ENCODE peak calls at places on chromosomes 12 and 14, in four cellular contexts. W is effector memory CD4-positive, alpha-beta T cell; O is body of pancreas; H is ascending aorta. P is an unnamed sample. For H3K9me3, the result is how much of the 10 kb centered on the place peaks cover.

GRCh38 chr12:97276621-97277020 is 186.0 kb upstream of the RMST start:
- DNase-seq in H (no peak), W (no peak), O (no peak), P (no peak)

GRCh38 chr14:22220427-22220826 is 368.6 kb downstream of the DAD1 start:
- DNase-seq in W (no peak), O (no peak), H (no peak), P (no peak)

GRCh38 chr12:108822458-108823205 is 34.8 kb downstream of the SSH1 start:
- DNase-seq in W (no peak), H (no peak), O (no peak), P (no peak)

GRCh38 chr12:47032644-47033043 is 46.8 kb upstream of the PCED1B start:
- DNase-seq in H (no peak), W (no peak), O (peak), P (no peak)

GRCh38 chr12:57845478-57846284 is 848 bp downstream of the CTDSP2 start:
- DNase-seq in O (peak), H (peak), W (peak), P (peak)

GRCh38 chr12:11758838-11759509 is 109.5 kb downstream of the ETV6 start:
- DNase-seq in H (peak), W (no peak), O (peak), P (no peak)

GRCh38 chr14:30756594-30756993 is 117.8 kb upstream of the COCH start:
- DNase-seq in W (no peak), O (no peak), H (no peak), P (no peak)

GRCh38 chr12:95057431-95057830 is 16.0 kb downstream of the NR2C1 start:
- DNase-seq in O (no peak), H (no peak), W (no peak), P (no peak)

GRCh38 chr12:110741795-110742717 is 635 bp downstream of the PPP1CC start:
- DNase-seq in W (no peak), O (no peak), H (peak), P (no peak)

GRCh38 chr14:84036863-84037262 is 1493.1 kb upstream of the FLRT2 start:
- DNase-seq in W (no peak), H (no peak), O (no peak), P (no peak)

GRCh38 chr14:50943943-50944646 is at the start of gene PYGL:
- DNase-seq in W (no peak), O (peak), H (peak), P (peak)

GRCh38 chr14:60189923-60190840 is 25.0 kb upstream of the DHRS7 start:
- DNase-seq in H (no peak), W (no peak), O (no peak), P (no peak)

GRCh38 chr14:77579065-77579464 is 37.4 kb downstream of the SPTLC2 start:
- DNase-seq in W (no peak), O (no peak), H (no peak), P (no peak)

GRCh38 chr12:68497702-68498101 is 113.0 kb upstream of the RAP1B start:
- DNase-seq in O (no peak), W (no peak), H (peak), P (no peak)

GRCh38 chr12:114744285-114744684 is 60.3 kb upstream of the TBX3 start:
- DNase-seq in W (no peak), H (no peak), O (no peak), P (no peak)

GRCh38 chr12:88585054-88585453 is 4.8 kb upstream of the KITLG start:
- DNase-seq in O (no peak), H (no peak), W (no peak), P (no peak)

GRCh38 chr14:25680934-25681333 is 631.0 kb upstream of the STXBP6 start:
- DNase-seq in W (no peak), O (no peak), H (no peak), P (no peak)

GRCh38 chr12:53115891-53116675 is 12.8 kb downstream of the SOAT2 start:
- DNase-seq in O (no peak), H (peak), W (no peak), P (no peak)

GRCh38 chr12:53063708-53064612 is 14.1 kb downstream of the TNS2 start:
- DNase-seq in H (peak), W (no peak), O (peak), P (peak)

GRCh38 chr14:23571701-23572523 is 4.3 kb upstream of the AP1G2 start:
- DNase-seq in H (no peak), O (no peak), W (no peak), P (no peak)

DNA sequence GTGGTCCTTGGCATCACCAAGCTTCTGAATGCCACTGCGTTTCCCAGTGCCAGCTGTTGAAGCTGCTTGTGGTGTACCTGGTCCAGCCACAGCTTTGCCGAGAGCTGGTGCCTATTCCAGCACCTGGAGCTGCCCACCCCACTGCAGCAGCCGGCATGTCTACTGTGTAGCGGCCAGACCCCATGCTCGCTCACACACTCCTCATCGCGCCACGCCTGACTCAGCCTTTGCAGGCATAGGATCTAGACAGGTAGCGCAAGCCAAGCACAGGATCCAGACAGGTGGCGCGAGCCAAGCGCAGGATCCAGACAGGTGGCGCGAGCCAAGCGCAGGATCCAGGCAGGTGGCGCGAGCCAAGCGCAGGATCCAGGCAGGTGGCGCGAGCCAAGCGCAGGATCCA is 11.6 kb upstream of the ZNF605 start:
- DNase-seq in W (no peak), H (no peak), O (no peak), P (no peak)
- H3K9me3 ChIP-seq in W (under half), H (under half), O (under half), P (under half)

GRCh38 chr14:45786266-45786665 is 533.3 kb upstream of the MIS18BP1 start:
- DNase-seq in O (no peak), W (no peak), H (no peak), P (no peak)
- H3K9me3 ChIP-seq in O (under half), W (under half), H (under half), P (under half)

DNA sequence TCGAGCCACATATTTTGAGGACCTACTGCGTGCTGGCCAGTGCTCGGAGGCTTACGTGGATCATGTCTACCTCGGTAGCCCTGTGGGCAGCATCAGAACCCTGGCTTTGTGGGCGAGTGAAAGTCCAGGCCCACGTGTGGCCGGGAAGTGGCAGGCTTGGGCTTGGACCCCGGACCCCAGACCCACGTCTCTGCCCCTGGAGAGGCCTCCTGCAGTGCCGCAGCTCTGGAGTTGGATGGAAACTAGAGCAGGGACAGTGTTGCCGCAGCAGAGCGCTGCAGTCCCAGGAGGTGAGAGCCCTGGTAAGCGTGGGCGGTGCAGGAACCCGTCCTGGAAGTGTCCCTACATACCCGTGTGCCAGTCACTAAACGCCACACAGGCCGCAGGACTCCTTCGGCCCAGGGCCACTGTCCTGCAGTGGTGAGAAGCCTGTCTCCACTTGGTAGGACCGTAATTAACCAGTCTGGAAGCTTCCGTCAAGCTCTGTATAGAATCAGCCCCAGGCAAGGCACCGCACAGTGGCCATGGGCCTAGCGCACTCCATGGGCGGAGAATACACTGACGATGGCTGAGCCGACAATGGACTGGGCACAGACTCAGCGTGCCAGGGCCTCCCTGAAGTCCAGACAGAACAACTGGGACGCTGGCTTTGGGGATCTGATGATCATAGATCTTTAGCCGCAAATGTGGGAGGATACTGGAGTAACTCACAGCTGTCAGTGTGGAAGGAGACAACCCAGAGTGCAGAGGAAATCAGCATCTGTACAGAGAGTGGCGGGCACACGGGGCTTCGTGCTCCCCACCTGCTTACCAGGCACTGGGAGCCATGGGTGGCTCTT is 219.5 kb downstream of the KIF26A start:
- DNase-seq in W (no peak), O (no peak), H (peak), P (no peak)
- H3K9me3 ChIP-seq in W (under half), O (under half), H (under half), P (under half)

GRCh38 chr12:34603382-34604035 is 581.2 kb downstream of the ALG10 start:
- DNase-seq in H (no peak), W (no peak), O (no peak), P (no peak)

GRCh38 chr12:34602213-34602940 is 580.1 kb downstream of the ALG10 start:
- DNase-seq in H (no peak), W (no peak), O (no peak), P (no peak)

GRCh38 chr12:34605510-34605887 is 583.2 kb downstream of the ALG10 start:
- DNase-seq in H (peak), O (no peak), W (no peak), P (no peak)

GRCh38 chr12:34604631-34605509 is 582.6 kb downstream of the ALG10 start:
- DNase-seq in W (no peak), O (no peak), H (peak), P (no peak)

GRCh38 chr12:34604227-34604626 is 581.9 kb downstream of the ALG10 start:
- DNase-seq in W (no peak), O (no peak), H (no peak), P (no peak)
- H3K9me3 ChIP-seq in W (under half), O (under half), H (under half), P (half or more)

DNA sequence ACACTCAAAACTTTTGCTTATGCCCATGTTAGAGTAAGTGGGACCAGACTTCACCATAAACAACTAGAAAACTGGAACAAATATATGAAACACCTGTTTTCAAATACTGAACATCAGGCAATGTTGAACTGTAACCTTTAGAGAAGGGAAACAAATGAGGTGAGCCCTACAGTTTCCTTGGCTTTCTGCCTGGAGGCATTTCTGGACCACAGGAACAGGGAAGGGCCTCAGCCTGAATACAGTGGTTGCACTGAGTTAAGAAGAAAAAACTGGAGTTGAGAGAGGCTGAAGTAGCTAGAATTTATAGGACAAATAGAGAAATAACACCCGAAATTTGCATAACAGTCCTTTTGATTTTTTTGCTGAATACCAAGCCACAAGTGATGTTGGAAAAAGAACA is 160.2 kb upstream of the SSTR1 start:
- DNase-seq in W (no peak), O (no peak), H (no peak), P (peak)
- H3K9me3 ChIP-seq in W (under half), O (under half), H (under half), P (under half)

GRCh38 chr12:38160318-38161122 is 156.1 kb upstream of the ALG10B start:
- DNase-seq in W (no peak), O (no peak), H (no peak), P (no peak)

GRCh38 chr12:38163442-38163801 is 153.2 kb upstream of the ALG10B start:
- DNase-seq in O (no peak), H (no peak), W (no peak), P (no peak)

GRCh38 chr12:38162708-38163441 is 153.7 kb upstream of the ALG10B start:
- DNase-seq in W (no peak), H (no peak), O (no peak), P (no peak)

GRCh38 chr12:38161123-38162000 is 155.2 kb upstream of the ALG10B start:
- DNase-seq in H (no peak), O (no peak), W (no peak), P (no peak)

GRCh38 chr12:38162013-38162412 is 154.6 kb upstream of the ALG10B start:
- DNase-seq in H (no peak), O (no peak), W (no peak), P (no peak)
- H3K9me3 ChIP-seq in H (under half), O (under half), W (under half), P (under half)

GRCh38 chr12:133203344-133204263 is 22.3 kb downstream of the ZNF268 start:
- DNase-seq in W (no peak), O (no peak), H (no peak), P (no peak)
- H3K9me3 ChIP-seq in W (half or more), O (under half), H (half or more), P (half or more)

DNA sequence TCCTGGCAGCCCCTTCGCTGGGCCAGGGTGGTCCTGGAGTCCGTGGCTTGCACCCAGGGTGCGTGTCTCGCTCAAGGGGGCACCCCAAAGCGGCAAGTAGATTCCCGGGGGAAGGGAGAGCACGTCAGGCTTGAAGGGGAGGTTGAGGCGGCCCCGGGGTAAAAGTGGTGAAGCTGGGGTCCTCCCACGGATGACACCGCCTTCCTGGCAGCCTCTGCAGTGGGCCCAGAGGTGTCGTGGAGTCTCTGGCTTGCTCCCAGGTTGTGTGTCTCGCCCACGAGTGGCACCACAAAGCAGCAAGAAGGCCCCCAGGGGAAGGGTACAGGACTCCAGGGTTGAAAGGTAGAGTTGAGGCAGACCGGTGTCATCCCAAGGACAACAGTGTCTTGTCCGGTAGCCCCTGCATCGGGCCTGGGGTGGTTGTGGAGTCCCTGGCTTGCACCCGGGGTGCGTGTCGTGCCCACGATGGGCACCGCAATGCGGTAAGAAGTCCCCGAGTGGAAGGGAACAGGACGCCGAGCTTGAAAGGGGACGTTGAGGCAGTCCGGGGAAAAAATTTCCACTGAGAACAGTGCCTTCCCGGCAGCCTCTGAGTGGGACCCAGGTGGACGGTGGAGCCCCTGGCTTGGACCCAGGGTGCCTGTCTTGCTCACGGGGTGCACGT is 158.0 kb upstream of the ALG10B start:
- DNase-seq in W (no peak), H (no peak), O (no peak), P (no peak)
- H3K9me3 ChIP-seq in W (under half), H (under half), O (under half), P (under half)

GRCh38 chr12:133058203-133059125 is 21.2 kb downstream of the ZNF84 start:
- DNase-seq in O (no peak), H (no peak), W (no peak), P (no peak)

GRCh38 chr12:133061954-133062353 is 18.8 kb upstream of the ZNF140 start:
- DNase-seq in W (no peak), H (no peak), O (no peak), P (no peak)

DNA sequence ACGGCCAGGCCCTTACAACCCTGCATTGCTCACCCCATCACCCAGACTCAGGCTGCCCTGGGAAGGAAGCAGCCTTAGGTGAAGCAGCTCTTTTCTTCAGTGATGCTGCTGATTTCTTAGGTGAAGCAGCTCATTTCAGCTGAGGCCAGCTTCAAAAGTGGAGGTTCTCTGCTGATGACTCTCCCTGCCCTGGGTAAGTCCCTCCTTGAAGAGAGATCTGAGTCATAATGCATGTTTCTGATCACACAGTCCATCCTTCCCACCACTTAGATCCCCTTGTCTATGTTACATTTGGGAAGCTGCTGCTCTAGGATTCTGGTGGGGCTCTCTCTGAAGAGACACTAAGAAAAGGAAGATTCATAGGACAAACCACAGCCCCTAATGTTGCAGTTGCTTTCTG is 17.2 kb upstream of the ZNF140 start:
- DNase-seq in H (no peak), W (no peak), O (no peak), P (no peak)
- H3K9me3 ChIP-seq in H (half or more), W (half or more), O (under half), P (half or more)